ENCODE peak calls at places on chromosome 12, in seven cellular contexts. B, J, L, F, V, T and Y are unnamed samples.

GRCh38 chr12:52581481-52581880 is 7.8 kb upstream of the KRT74 start:
- DNase-seq in T (peak; percentile 5), J (no peak), V (no peak), B (no peak), L (peak; percentile 10), F (peak; percentile 45), Y (peak; percentile 4)

GRCh38 chr12:28872654-28873268 is 276.3 kb upstream of the FAR2 start:
- DNase-seq in T (peak; percentile 77), B (no peak), V (no peak), J (no peak), F (no peak), L (peak; percentile 67), Y (peak; percentile 50)

GRCh38 chr12:20946732-20947131 is 136.2 kb downstream of the SLCO1B3 start:
- DNase-seq in V (no peak), T (peak; percentile 12), L (no peak), J (no peak), B (no peak), F (no peak), Y (peak; percentile 32)

GRCh38 chr12:98990648-98991047 is 345.6 kb downstream of the APAF1 start:
- DNase-seq in T (no peak), V (no peak), F (no peak), L (no peak), J (no peak), B (no peak), Y (no peak)

GRCh38 chr12:19915392-19916192 is 452.7 kb upstream of the PDE3A start:
- DNase-seq in F (no peak), T (peak; percentile 72), B (peak; percentile 33), V (no peak), J (no peak), L (peak; percentile 44), Y (peak; percentile 39)

GRCh38 chr12:67889935-67890334 is 99.3 kb upstream of the IFNG-AS1 start:
- DNase-seq in L (no peak), F (no peak), B (no peak), V (no peak), J (no peak), T (no peak), Y (no peak)

GRCh38 chr12:74725154-74725553 is 187.5 kb downstream of the ATXN7L3B start:
- DNase-seq in V (no peak), L (peak; percentile 46), B (no peak), T (peak; percentile 70), F (no peak), J (no peak), Y (peak; percentile 44)

GRCh38 chr12:46858368-46858767 is 32.6 kb upstream of the SLC38A4 start:
- DNase-seq in T (no peak), V (no peak), F (no peak), L (no peak), J (no peak), B (peak; percentile 17), Y (no peak)

GRCh38 chr12:130462558-130462924 is 124.9 kb downstream of the PIWIL1 start:
- DNase-seq in T (no peak), V (no peak), J (no peak), F (no peak), L (no peak), B (no peak), Y (no peak)

GRCh38 chr12:54304187-54304810 is 3.5 kb upstream of the NFE2 start:
- DNase-seq in J (no peak), L (no peak), T (peak; percentile 68), B (no peak), V (peak; percentile 47), F (peak; percentile 87), Y (no peak)

GRCh38 chr12:75658286-75658685 is 146.9 kb upstream of the KRR1 start:
- DNase-seq in V (no peak), B (no peak), J (no peak), F (no peak), T (no peak), L (no peak), Y (no peak)

GRCh38 chr12:124041907-124042306 is 68.9 kb downstream of the ZNF664 start:
- DNase-seq in B (no peak), T (no peak), L (no peak), V (no peak), J (no peak), F (no peak), Y (no peak)

GRCh38 chr12:46160081-46160980 is 108.5 kb downstream of the SLC38A1 start:
- DNase-seq in V (no peak), F (no peak), L (peak; percentile 44), B (no peak), T (peak; percentile 90), J (no peak), Y (no peak)

GRCh38 chr12:124713436-124714082 is 146.1 kb upstream of the NCOR2 start:
- DNase-seq in B (no peak), V (no peak), F (no peak), J (no peak), T (peak; percentile 92), L (peak; percentile 89), Y (peak; percentile 78)

GRCh38 chr12:114726092-114726710 is 42.2 kb upstream of the TBX3 start:
- DNase-seq in V (no peak), L (no peak), J (no peak), F (no peak), T (no peak), B (no peak), Y (no peak)

GRCh38 chr12:31647106-31647505 is 12.4 kb upstream of the ETFBKMT start:
- DNase-seq in T (no peak), B (no peak), J (no peak), F (no peak), V (no peak), L (peak; percentile 22), Y (no peak)

GRCh38 chr12:81209001-81209400 is 131.1 kb downstream of the ACSS3 start:
- DNase-seq in V (no peak), F (no peak), L (peak; percentile 8), J (no peak), T (peak; percentile 34), B (no peak), Y (peak; percentile 41)

GRCh38 chr12:131801254-131801866 is 26.8 kb upstream of the MMP17 start:
- DNase-seq in T (no peak), L (no peak), J (no peak), B (no peak), F (no peak), V (no peak), Y (no peak)

GRCh38 chr12:123671876-123672275 is 963 bp downstream of the TCTN2 start:
- DNase-seq in B (no peak), F (no peak), L (peak; percentile 71), V (no peak), J (no peak), T (peak; percentile 22), Y (no peak)

GRCh38 chr12:90253674-90254181 is 545.1 kb upstream of the ATP2B1 start:
- DNase-seq in F (peak; percentile 86), T (peak; percentile 86), J (peak; percentile 51), V (no peak), B (peak; percentile 78), L (peak; percentile 92), Y (peak; percentile 91)

GRCh38 chr12:49089831-49090773 is 4.5 kb downstream of the DHH start:
- DNase-seq in L (peak; percentile 33), T (peak; percentile 54), F (no peak), B (no peak), V (no peak), J (no peak), Y (no peak)
- TF ChIP-seq CTCF in L (peak; percentile 24), T (peak; percentile 29), F (peak; percentile 20), B (peak; percentile 32), V (no peak), J (peak; percentile 13), Y (peak; percentile 56)

GRCh38 chr12:122449317-122449716 is 26.8 kb upstream of the CLIP1 start:
- DNase-seq in B (peak; percentile 66), F (no peak), V (no peak), L (peak; percentile 95), J (no peak), T (peak; percentile 83), Y (peak; percentile 60)
- TF ChIP-seq CTCF in B (no peak), F (no peak), V (no peak), L (no peak), J (no peak), T (no peak), Y (no peak)

DNA sequence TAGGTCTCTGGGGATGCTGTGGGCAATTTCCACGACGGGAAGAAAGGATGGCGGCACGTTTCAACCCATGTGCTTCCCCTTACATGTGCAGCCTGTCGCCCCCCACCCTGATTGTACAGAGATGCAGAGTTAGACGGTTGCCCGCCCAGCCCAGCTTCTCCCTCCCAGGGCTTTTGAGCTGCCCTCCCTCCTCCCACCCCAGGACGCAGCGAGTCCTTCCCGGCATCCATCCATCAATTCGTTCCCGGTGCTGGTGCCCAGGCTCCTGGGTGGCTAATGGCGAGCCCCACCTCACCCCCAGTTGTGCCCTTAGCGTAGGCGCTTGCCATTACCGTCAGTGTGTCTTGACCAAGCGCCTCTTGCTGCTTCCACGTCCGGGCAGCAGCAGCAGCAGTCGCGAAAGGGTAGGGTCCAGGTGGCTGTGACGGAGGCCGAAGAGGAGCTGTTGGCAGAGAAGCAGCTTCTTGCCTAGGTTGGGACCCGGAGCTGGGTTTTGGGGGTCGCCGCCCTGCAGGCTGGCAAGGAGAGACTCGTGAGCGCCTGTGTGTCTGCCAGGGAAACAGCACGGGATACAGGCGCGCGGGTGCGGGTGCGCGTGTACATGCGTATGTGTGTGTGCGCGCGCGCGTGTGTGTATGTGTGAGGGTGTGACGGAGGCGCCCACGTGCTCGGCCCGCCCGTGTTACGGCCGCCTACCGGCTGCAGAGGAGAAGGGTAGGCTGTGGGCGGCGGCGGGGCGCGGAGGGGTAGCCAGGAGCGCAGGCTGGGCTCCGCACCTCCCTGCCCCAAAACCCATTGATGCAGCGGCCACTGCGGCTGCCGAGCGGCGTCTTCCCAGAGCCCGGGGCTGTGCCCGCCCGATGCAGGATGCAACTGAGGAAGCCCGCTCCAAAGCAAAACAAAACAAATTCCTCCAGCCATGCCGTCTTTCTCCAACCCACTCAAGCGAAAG is at the start of gene SLC6A15:
- DNase-seq in B (peak; percentile 49), V (no peak), J (no peak), F (peak; percentile 82), T (peak; percentile 86), L (peak; percentile 46), Y (peak; percentile 86)
- TF ChIP-seq CTCF in B (peak; percentile 52), V (no peak), J (no peak), F (peak; percentile 33), T (peak; percentile 76), L (peak; percentile 31), Y (peak; percentile 69)

GRCh38 chr12:16564675-16565074 is 41.3 kb downstream of the LMO3 start:
- DNase-seq in L (no peak), B (no peak), T (no peak), F (no peak), J (no peak), V (no peak), Y (no peak)
- TF ChIP-seq CTCF in L (no peak), B (no peak), T (no peak), F (no peak), J (no peak), V (no peak), Y (no peak)